ENCODE peak calls at places on chromosomes 16 and 17, in six cellular contexts. One of them, this sample, is unnamed.

GRCh38 chr17:59425085-59425901 is 93.8 kb downstream of the YPEL2 start:
- DNase-seq in left ventricle myocardium inferior: peak
- DNase-seq in AG04450: no peak
- DNase-seq in colonic mucosa: no peak
- DNase-seq in BJ: no peak
- DNase-seq in endothelial cell: no peak
- DNase-seq in this sample: no peak

GRCh38 chr17:59618894-59619312 is 792 bp upstream of the CLTC start:
- DNase-seq in left ventricle myocardium inferior: no peak
- DNase-seq in AG04450: no peak
- DNase-seq in colonic mucosa: peak
- DNase-seq in BJ: no peak
- DNase-seq in endothelial cell: no peak
- DNase-seq in this sample: no peak

GRCh38 chr17:40399185-40399584 is 18.5 kb downstream of the TOP2A start:
- DNase-seq in left ventricle myocardium inferior: no peak
- DNase-seq in AG04450: peak
- DNase-seq in colonic mucosa: no peak
- DNase-seq in BJ: peak
- DNase-seq in endothelial cell: no peak
- DNase-seq in this sample: no peak

GRCh38 chr16:17423195-17423594 is 47.6 kb downstream of the XYLT1 start:
- DNase-seq in left ventricle myocardium inferior: no peak
- DNase-seq in AG04450: no peak
- DNase-seq in colonic mucosa: no peak
- DNase-seq in BJ: no peak
- DNase-seq in endothelial cell: no peak
- DNase-seq in this sample: no peak

GRCh38 chr17:80859004-80859941 is 132.4 kb upstream of the CHMP6 start:
- DNase-seq in left ventricle myocardium inferior: peak
- DNase-seq in AG04450: peak
- DNase-seq in colonic mucosa: peak
- DNase-seq in BJ: peak
- DNase-seq in endothelial cell: no peak
- DNase-seq in this sample: peak

GRCh38 chr17:48539177-48539576 is 5.7 kb downstream of the HOXB2 start:
- DNase-seq in left ventricle myocardium inferior: no peak
- DNase-seq in AG04450: no peak
- DNase-seq in colonic mucosa: no peak
- DNase-seq in BJ: peak
- DNase-seq in endothelial cell: no peak
- DNase-seq in this sample: no peak

GRCh38 chr16:88686439-88687253 is at the start of gene SNAI3:
- DNase-seq in left ventricle myocardium inferior: peak
- DNase-seq in AG04450: no peak
- DNase-seq in colonic mucosa: peak
- DNase-seq in BJ: no peak
- DNase-seq in endothelial cell: peak
- DNase-seq in this sample: peak

GRCh38 chr16:49593423-49594040 is 219.9 kb downstream of the C16orf78 start:
- DNase-seq in left ventricle myocardium inferior: no peak
- DNase-seq in AG04450: no peak
- DNase-seq in colonic mucosa: no peak
- DNase-seq in BJ: no peak
- DNase-seq in endothelial cell: no peak
- DNase-seq in this sample: no peak

GRCh38 chr17:27657620-27658019 is 26.6 kb downstream of the LGALS9 start:
- DNase-seq in left ventricle myocardium inferior: no peak
- DNase-seq in AG04450: no peak
- DNase-seq in colonic mucosa: no peak
- DNase-seq in BJ: no peak
- DNase-seq in endothelial cell: peak
- DNase-seq in this sample: no peak

GRCh38 chr17:66580178-66580577 is 254.7 kb upstream of the CACNG5 start:
- DNase-seq in left ventricle myocardium inferior: peak
- DNase-seq in AG04450: peak
- DNase-seq in colonic mucosa: peak
- DNase-seq in BJ: no peak
- DNase-seq in endothelial cell: no peak
- DNase-seq in this sample: no peak

GRCh38 chr17:60857521-60857920 is 179.9 kb downstream of the BCAS3 start:
- DNase-seq in left ventricle myocardium inferior: no peak
- DNase-seq in AG04450: no peak
- DNase-seq in colonic mucosa: no peak
- DNase-seq in BJ: no peak
- DNase-seq in endothelial cell: no peak
- DNase-seq in this sample: no peak

GRCh38 chr16:84068041-84068440 is 25.4 kb upstream of the SLC38A8 start:
- DNase-seq in left ventricle myocardium inferior: no peak
- DNase-seq in AG04450: no peak
- DNase-seq in colonic mucosa: no peak
- DNase-seq in BJ: no peak
- DNase-seq in endothelial cell: no peak
- DNase-seq in this sample: no peak

GRCh38 chr17:82416771-82417170 is 1.4 kb upstream of the HEXD start:
- DNase-seq in left ventricle myocardium inferior: no peak
- DNase-seq in AG04450: no peak
- DNase-seq in colonic mucosa: no peak
- DNase-seq in BJ: no peak
- DNase-seq in endothelial cell: no peak
- DNase-seq in this sample: no peak

GRCh38 chr16:50740747-50741146 is 1.1 kb upstream of the CYLD start:
- DNase-seq in left ventricle myocardium inferior: no peak
- DNase-seq in AG04450: no peak
- DNase-seq in colonic mucosa: no peak
- DNase-seq in BJ: no peak
- DNase-seq in endothelial cell: no peak
- DNase-seq in this sample: no peak

GRCh38 chr17:34665803-34666763 is 86.7 kb downstream of the TMEM132E start:
- DNase-seq in left ventricle myocardium inferior: no peak
- DNase-seq in AG04450: no peak
- DNase-seq in colonic mucosa: no peak
- DNase-seq in BJ: no peak
- DNase-seq in endothelial cell: no peak
- DNase-seq in this sample: no peak

GRCh38 chr16:19601083-19601976 is 45.8 kb downstream of the VPS35L start:
- DNase-seq in left ventricle myocardium inferior: no peak
- DNase-seq in AG04450: no peak
- DNase-seq in colonic mucosa: peak
- DNase-seq in BJ: no peak
- DNase-seq in endothelial cell: peak
- DNase-seq in this sample: no peak

GRCh38 chr16:88649924-88650748 is 717 bp downstream of the CYBA start:
- DNase-seq in left ventricle myocardium inferior: peak
- DNase-seq in AG04450: no peak
- DNase-seq in colonic mucosa: peak
- DNase-seq in BJ: no peak
- DNase-seq in endothelial cell: no peak
- DNase-seq in this sample: no peak

GRCh38 chr17:33204156-33204555 is 88.9 kb downstream of the ASIC2 start:
- DNase-seq in left ventricle myocardium inferior: no peak
- DNase-seq in AG04450: no peak
- DNase-seq in colonic mucosa: no peak
- DNase-seq in BJ: no peak
- DNase-seq in endothelial cell: no peak
- DNase-seq in this sample: no peak

GRCh38 chr16:74743668-74744299 is 30.8 kb downstream of the FA2H start:
- DNase-seq in left ventricle myocardium inferior: no peak
- DNase-seq in AG04450: peak
- DNase-seq in colonic mucosa: peak
- DNase-seq in BJ: no peak
- DNase-seq in endothelial cell: no peak
- DNase-seq in this sample: peak

GRCh38 chr16:48499822-48500440 is 110.0 kb downstream of the N4BP1 start:
- DNase-seq in left ventricle myocardium inferior: no peak
- DNase-seq in AG04450: peak
- DNase-seq in colonic mucosa: no peak
- DNase-seq in BJ: peak
- DNase-seq in endothelial cell: no peak
- DNase-seq in this sample: no peak

DNA sequence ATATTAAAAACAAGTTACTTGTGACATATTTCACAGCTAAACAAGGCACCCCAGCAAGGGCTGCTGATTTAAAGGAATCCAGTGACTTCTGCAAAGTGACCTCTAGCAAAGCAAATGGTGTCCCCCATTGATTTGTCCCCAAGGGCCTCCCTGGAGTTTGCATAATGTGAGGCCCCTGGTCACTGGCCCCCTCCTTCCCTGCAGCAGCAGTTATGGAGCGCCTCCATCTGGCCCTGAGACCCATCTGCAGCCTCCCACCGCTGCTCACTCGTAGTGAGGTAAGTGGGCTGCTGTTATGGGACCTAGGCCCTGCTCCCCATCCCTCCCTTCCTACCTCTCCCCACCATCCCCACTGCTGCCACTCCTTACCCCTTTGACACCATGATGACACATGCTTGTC is 19.6 kb upstream of the EEF2K start:
- DNase-seq in left ventricle myocardium inferior: no peak
- DNase-seq in AG04450: no peak
- DNase-seq in colonic mucosa: no peak
- DNase-seq in BJ: no peak
- DNase-seq in endothelial cell: no peak
- DNase-seq in this sample: no peak
- TF ChIP-seq CTCF in left ventricle myocardium inferior: no peak
- TF ChIP-seq CTCF in AG04450: peak
- TF ChIP-seq CTCF in colonic mucosa: no peak
- TF ChIP-seq CTCF in BJ: peak
- TF ChIP-seq CTCF in endothelial cell: no peak
- TF ChIP-seq CTCF in this sample: no peak

GRCh38 chr17:50783193-50783660 is 15.9 kb upstream of the ANKRD40CL start:
- DNase-seq in left ventricle myocardium inferior: peak
- DNase-seq in AG04450: peak
- DNase-seq in colonic mucosa: peak
- DNase-seq in BJ: peak
- DNase-seq in endothelial cell: peak
- DNase-seq in this sample: peak
- TF ChIP-seq CTCF in left ventricle myocardium inferior: peak
- TF ChIP-seq CTCF in AG04450: peak
- TF ChIP-seq CTCF in colonic mucosa: peak
- TF ChIP-seq CTCF in BJ: peak
- TF ChIP-seq CTCF in endothelial cell: peak
- TF ChIP-seq CTCF in this sample: peak

GRCh38 chr16:87173294-87173883 is 143.8 kb downstream of the C16orf95 start:
- DNase-seq in left ventricle myocardium inferior: no peak
- DNase-seq in AG04450: no peak
- DNase-seq in colonic mucosa: no peak
- DNase-seq in BJ: no peak
- DNase-seq in endothelial cell: no peak
- DNase-seq in this sample: no peak

GRCh38 chr16:87174061-87174460 is 143.1 kb downstream of the C16orf95 start:
- DNase-seq in left ventricle myocardium inferior: no peak
- DNase-seq in AG04450: no peak
- DNase-seq in colonic mucosa: no peak
- DNase-seq in BJ: no peak
- DNase-seq in endothelial cell: no peak
- DNase-seq in this sample: no peak

GRCh38 chr16:87170310-87170709 is 146.9 kb downstream of the C16orf95 start:
- DNase-seq in left ventricle myocardium inferior: no peak
- DNase-seq in AG04450: no peak
- DNase-seq in colonic mucosa: no peak
- DNase-seq in BJ: no peak
- DNase-seq in endothelial cell: no peak
- DNase-seq in this sample: no peak

GRCh38 chr16:87171723-87172122 is 145.5 kb downstream of the C16orf95 start:
- DNase-seq in left ventricle myocardium inferior: no peak
- DNase-seq in AG04450: no peak
- DNase-seq in colonic mucosa: no peak
- DNase-seq in BJ: no peak
- DNase-seq in endothelial cell: no peak
- DNase-seq in this sample: no peak

DNA sequence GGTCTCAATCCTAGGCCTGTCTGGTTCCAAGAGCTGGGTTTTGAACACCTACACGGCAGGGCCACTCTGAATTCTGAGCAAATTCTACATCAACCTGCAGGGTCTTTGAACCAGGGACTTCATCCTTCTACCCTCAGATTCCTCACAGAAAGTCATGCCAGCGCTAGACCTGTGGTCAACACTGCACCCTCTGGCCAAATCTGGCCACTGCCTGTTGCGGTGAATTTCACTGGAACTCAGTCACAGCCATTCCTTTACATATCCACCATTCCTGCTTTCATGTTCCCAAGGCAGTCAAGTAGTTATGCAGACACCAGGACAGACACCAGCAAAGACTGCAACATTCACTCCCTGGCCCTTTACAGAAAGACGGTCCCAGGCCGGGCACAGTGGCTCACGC is 144.6 kb downstream of the C16orf95 start:
- DNase-seq in left ventricle myocardium inferior: no peak
- DNase-seq in AG04450: no peak
- DNase-seq in colonic mucosa: no peak
- DNase-seq in BJ: no peak
- DNase-seq in endothelial cell: no peak
- DNase-seq in this sample: no peak
- TF ChIP-seq CTCF in left ventricle myocardium inferior: no peak
- TF ChIP-seq CTCF in AG04450: peak
- TF ChIP-seq CTCF in colonic mucosa: no peak
- TF ChIP-seq CTCF in BJ: no peak
- TF ChIP-seq CTCF in endothelial cell: no peak
- TF ChIP-seq CTCF in this sample: no peak

GRCh38 chr17:30964878-30965277 is 6.0 kb upstream of the RNF135 start:
- DNase-seq in left ventricle myocardium inferior: no peak
- DNase-seq in AG04450: no peak
- DNase-seq in colonic mucosa: no peak
- DNase-seq in BJ: no peak
- DNase-seq in endothelial cell: no peak
- DNase-seq in this sample: no peak

GRCh38 chr17:30970757-30971567 is at the start of gene RNF135:
- DNase-seq in left ventricle myocardium inferior: peak
- DNase-seq in AG04450: peak
- DNase-seq in colonic mucosa: peak
- DNase-seq in BJ: peak
- DNase-seq in endothelial cell: peak
- DNase-seq in this sample: peak

GRCh38 chr17:30975042-30975820 is 4.4 kb downstream of the RNF135 start:
- DNase-seq in left ventricle myocardium inferior: no peak
- DNase-seq in AG04450: no peak
- DNase-seq in colonic mucosa: no peak
- DNase-seq in BJ: no peak
- DNase-seq in endothelial cell: no peak
- DNase-seq in this sample: no peak

DNA sequence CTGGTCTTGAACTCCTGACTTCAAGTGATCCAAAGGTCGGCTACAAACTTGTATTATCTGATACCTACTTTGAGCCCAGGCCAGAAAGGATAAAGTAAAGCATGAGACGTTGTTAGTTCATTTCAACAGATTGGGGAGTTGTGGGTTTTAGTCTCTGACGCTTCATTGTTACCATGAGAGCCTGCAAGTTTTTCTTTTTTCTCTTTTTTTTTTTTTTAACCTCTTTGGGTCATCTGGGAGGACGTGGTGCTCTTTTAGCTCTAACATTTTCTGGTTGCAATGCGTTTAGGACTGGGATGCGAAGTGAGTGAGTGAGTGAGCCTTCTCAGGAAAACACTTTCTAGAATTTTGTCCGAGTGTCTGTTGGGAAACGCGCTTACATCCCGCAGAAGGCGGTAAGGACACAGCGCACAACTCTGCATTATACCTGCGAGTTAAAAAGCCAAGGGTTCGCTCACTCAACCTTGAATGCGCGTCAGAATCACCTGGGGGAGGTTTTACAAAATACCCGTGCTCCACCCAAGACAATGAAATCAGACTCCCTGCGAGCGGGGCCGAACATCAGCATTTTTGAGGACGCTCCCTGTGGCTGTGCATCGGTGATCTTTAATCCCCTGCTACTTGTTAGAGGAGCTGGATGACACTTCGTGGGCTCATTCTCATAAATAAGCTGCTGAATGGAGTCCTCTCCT is 704 bp upstream of the RNF135 start:
- DNase-seq in left ventricle myocardium inferior: no peak
- DNase-seq in AG04450: no peak
- DNase-seq in colonic mucosa: peak
- DNase-seq in BJ: no peak
- DNase-seq in endothelial cell: peak
- DNase-seq in this sample: no peak
- TF ChIP-seq CTCF in left ventricle myocardium inferior: no peak
- TF ChIP-seq CTCF in AG04450: peak
- TF ChIP-seq CTCF in colonic mucosa: no peak
- TF ChIP-seq CTCF in BJ: no peak
- TF ChIP-seq CTCF in endothelial cell: no peak
- TF ChIP-seq CTCF in this sample: no peak